ENCODE peak calls at places on chromosomes 11 and 22, in four cellular contexts. J, Q, X and A are unnamed samples.

GRCh38 chr11:10398525-10398924 is 56.5 kb upstream of the AMPD3 start:
- DNase-seq in J (no peak), X (no peak), Q (no peak), A (no peak)

GRCh38 chr11:37002831-37003230 is 404.8 kb upstream of the RAG2 start:
- DNase-seq in X (no peak), J (no peak), Q (no peak), A (no peak)

GRCh38 chr11:10599388-10600175 is 31.1 kb upstream of the LYVE1 start:
- DNase-seq in Q (no peak), J (no peak), X (peak; percentile 78), A (no peak)

GRCh38 chr11:30333405-30333804 is 10.5 kb downstream of the ARL14EP start:
- DNase-seq in J (no peak), X (no peak), Q (no peak), A (no peak)

GRCh38 chr22:39135092-39135896 is 17.2 kb downstream of the CBX7 start:
- DNase-seq in J (no peak), X (no peak), Q (peak; percentile 71), A (peak; percentile 69)

GRCh38 chr22:50486561-50487289 is at the start of gene MIOX:
- DNase-seq in Q (peak; percentile 27), J (no peak), X (no peak), A (peak; percentile 66)

GRCh38 chr11:17839973-17840611 is 105.5 kb downstream of the KCNC1 start:
- DNase-seq in X (peak; percentile 22), J (no peak), Q (no peak), A (no peak)

GRCh38 chr22:29431986-29432385 is 6.4 kb upstream of the RFPL1 start:
- DNase-seq in X (no peak), J (no peak), Q (no peak), A (no peak)

GRCh38 chr11:119361056-119361787 is 14.7 kb upstream of the MFRP start:
- DNase-seq in Q (peak; percentile 83), J (peak; percentile 57), X (peak; percentile 87), A (peak; percentile 88)

GRCh38 chr11:35237860-35238715 is 99.1 kb downstream of the CD44 start:
- DNase-seq in X (no peak), J (no peak), Q (peak; percentile 49), A (no peak)

GRCh38 chr11:2770556-2771301 is 70.9 kb upstream of the KCNQ1OT1 start:
- DNase-seq in Q (no peak), X (no peak), J (peak; percentile 1), A (peak; percentile 29)

GRCh38 chr11:911031-911889 is 650 bp upstream of the CHID1 start:
- DNase-seq in X (peak; percentile 64), Q (peak; percentile 69), J (no peak), A (peak; percentile 87)

GRCh38 chr11:44853674-44854073 is 97.0 kb downstream of the TP53I11 start:
- DNase-seq in X (no peak), J (no peak), Q (no peak), A (no peak)

GRCh38 chr11:91067666-91068065 is 844.8 kb upstream of the CHORDC1 start:
- DNase-seq in J (no peak), Q (no peak), X (no peak), A (peak; percentile 51)

GRCh38 chr11:61160487-61161189 is 588 bp downstream of the VPS37C start:
- DNase-seq in Q (no peak), X (no peak), J (no peak), A (no peak)

GRCh38 chr22:46800102-46800857 is 37.8 kb downstream of the TBC1D22A start:
- DNase-seq in Q (no peak), X (no peak), J (no peak), A (peak; percentile 46)

GRCh38 chr22:41702763-41703162 is 3.5 kb downstream of the MEI1 start:
- DNase-seq in X (no peak), Q (no peak), J (no peak), A (no peak)

GRCh38 chr22:36197601-36198146 is 3.9 kb downstream of the APOL4 start:
- DNase-seq in J (no peak), X (no peak), Q (peak; percentile 43), A (no peak)

GRCh38 chr11:6402061-6402470 is 11.8 kb downstream of the SMPD1 start:
- DNase-seq in J (no peak), X (no peak), Q (no peak), A (no peak)

GRCh38 chr11:88326112-88326511 is 11.4 kb downstream of the CTSC start:
- DNase-seq in Q (no peak), X (no peak), J (no peak), A (no peak)

GRCh38 chr11:83157755-83158473 is 983 bp downstream of the PCF11 start:
- DNase-seq in J (peak; percentile 51), Q (peak; percentile 79), X (peak; percentile 33), A (peak; percentile 82)

GRCh38 chr11:2533642-2534115 is 88.9 kb downstream of the KCNQ1 start:
- DNase-seq in X (peak; percentile 91), J (no peak), Q (peak; percentile 80), A (peak; percentile 84)

GRCh38 chr11:31844351-31844750 is 33.2 kb upstream of the PAX6 start:
- DNase-seq in X (no peak), Q (no peak), J (no peak), A (no peak)

GRCh38 chr11:61627831-61628753 is 47.2 kb upstream of the SYT7 start:
- DNase-seq in J (peak; percentile 54), X (peak; percentile 73), Q (peak; percentile 61), A (peak; percentile 76)

GRCh38 chr11:10302744-10303557 is 1.9 kb upstream of the ADM start:
- DNase-seq in X (peak; percentile 59), Q (peak; percentile 32), J (peak; percentile 72), A (peak; percentile 93)

GRCh38 chr11:126716456-126717083 is 284.0 kb downstream of the KIRREL3 start:
- DNase-seq in X (peak; percentile 43), Q (peak; percentile 46), J (peak; percentile 37), A (no peak)

GRCh38 chr22:37267661-37268413 is 14.5 kb upstream of the CYTH4 start:
- DNase-seq in J (no peak), X (peak; percentile 38), Q (no peak), A (peak; percentile 32)

GRCh38 chr11:18364495-18365047 is 29.8 kb upstream of the LDHA start:
- DNase-seq in J (no peak), X (no peak), Q (no peak), A (no peak)

GRCh38 chr11:99069831-99070444 is 49.2 kb downstream of the CNTN5 start:
- DNase-seq in J (no peak), Q (no peak), X (no peak), A (peak; percentile 35)

GRCh38 chr11:118876261-118876660 is 7.4 kb upstream of the CXCR5 start:
- DNase-seq in J (no peak), X (no peak), Q (no peak), A (no peak)

GRCh38 chr11:111367411-111368284 is 11.4 kb downstream of the POU2AF1 start:
- DNase-seq in X (no peak), Q (no peak), J (no peak), A (no peak)

GRCh38 chr11:3123761-3124733 is 41.1 kb downstream of the OSBPL5 start:
- DNase-seq in X (peak; percentile 97), J (no peak), Q (no peak), A (peak; percentile 92)

GRCh38 chr11:30873924-30874323 is 287.8 kb upstream of the MPPED2 start:
- DNase-seq in Q (no peak), J (no peak), X (no peak), A (no peak)

GRCh38 chr22:48948575-48949170 is 879.0 kb downstream of the BRD1 start:
- DNase-seq in X (no peak), Q (no peak), J (no peak), A (no peak)

GRCh38 chr11:69467646-69468045 is 13.8 kb upstream of the LINC01488 start:
- DNase-seq in J (no peak), X (no peak), Q (peak; percentile 54), A (peak; percentile 40)

GRCh38 chr11:44427432-44427831 is 117.5 kb upstream of the ALX4 start:
- DNase-seq in J (no peak), X (no peak), Q (peak; percentile 64), A (no peak)

GRCh38 chr11:6615046-6615445 is 3.0 kb upstream of the TAF10 start:
- DNase-seq in Q (no peak), X (no peak), J (no peak), A (no peak)

GRCh38 chr11:123628936-123629683 is 25.3 kb downstream of the SCN3B start:
- DNase-seq in X (peak; percentile 84), J (peak; percentile 68), Q (no peak), A (no peak)

GRCh38 chr11:47186937-47187681 is 875 bp upstream of the PACSIN3 start:
- DNase-seq in X (peak; percentile 54), J (peak; percentile 82), Q (peak; percentile 34), A (peak; percentile 88)
- H3K27ac ChIP-seq in X (no peak overlapping the region), J (peak overlapping the region; percentile 98), Q (no peak overlapping the region), A (peak overlapping the region; percentile 9)

GRCh38 chr11:22341582-22341919 is 3.4 kb downstream of the SLC17A6 start:
- DNase-seq in J (no peak), X (no peak), Q (no peak), A (peak; percentile 72)

GRCh38 chr11:22342599-22343138 is 4.5 kb downstream of the SLC17A6 start:
- DNase-seq in Q (no peak), J (no peak), X (no peak), A (no peak)

GRCh38 chr11:22338465-22338810 is 257 bp downstream of the SLC17A6 start:
- DNase-seq in Q (no peak), J (no peak), X (no peak), A (no peak)

GRCh38 chr11:22343411-22344032 is 5.3 kb downstream of the SLC17A6 start:
- DNase-seq in Q (no peak), J (no peak), X (no peak), A (no peak)

DNA sequence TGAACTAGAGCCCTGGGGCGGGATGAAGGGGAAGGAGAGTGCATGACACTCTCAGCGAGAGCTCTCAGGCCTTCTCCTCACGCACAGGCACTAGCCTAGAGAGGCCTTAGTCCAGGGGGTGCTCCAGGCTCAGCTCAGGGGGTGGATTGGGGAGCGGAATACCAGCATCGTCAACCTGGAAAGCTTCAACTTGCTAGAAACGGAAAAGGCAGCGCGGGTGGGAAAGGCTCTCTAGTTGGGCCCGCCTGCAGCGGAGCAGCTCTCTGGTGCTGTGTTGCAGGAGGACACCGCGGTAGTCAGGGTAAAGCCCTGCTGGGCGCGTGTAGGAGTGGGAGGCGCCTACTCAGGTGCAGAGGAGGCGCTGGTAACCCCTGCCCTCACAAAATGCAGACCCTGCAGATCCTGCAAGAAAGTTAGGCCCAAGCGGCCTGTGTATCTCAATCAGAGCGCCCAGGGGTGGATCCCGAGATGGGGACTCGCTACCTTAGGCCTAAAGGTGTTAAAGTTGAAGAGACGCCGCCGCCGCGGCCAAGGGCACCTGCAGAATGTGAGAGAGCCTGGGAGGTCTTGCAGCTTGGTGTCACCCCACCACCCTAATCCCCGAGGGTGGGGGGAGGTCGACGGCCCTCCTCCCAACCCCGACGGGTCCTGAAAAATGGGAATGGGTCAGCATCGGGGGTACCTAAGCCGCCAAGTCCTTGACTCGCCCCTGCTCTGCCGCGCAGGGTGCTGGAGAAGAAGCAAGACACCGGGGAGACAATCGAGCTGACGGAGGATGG is 2.8 kb downstream of the SLC17A6 start:
- DNase-seq in Q (no peak), J (no peak), X (no peak), A (no peak)
- H3K27me3 ChIP-seq in Q (no peaks in the 10 kb centered on the region), J (peaks cover 65% of the 10 kb centered on the region), X (peaks cover 40% of the 10 kb centered on the region), A (no peaks in the 10 kb centered on the region)

GRCh38 chr11:120808616-120809050 is 215.3 kb upstream of the TBCEL start:
- DNase-seq in X (no peak), J (no peak), Q (no peak), A (peak; percentile 55)
- H3K27ac ChIP-seq in X (no peak overlapping the region), J (no peak overlapping the region), Q (no peak overlapping the region), A (no peak overlapping the region)

DNA sequence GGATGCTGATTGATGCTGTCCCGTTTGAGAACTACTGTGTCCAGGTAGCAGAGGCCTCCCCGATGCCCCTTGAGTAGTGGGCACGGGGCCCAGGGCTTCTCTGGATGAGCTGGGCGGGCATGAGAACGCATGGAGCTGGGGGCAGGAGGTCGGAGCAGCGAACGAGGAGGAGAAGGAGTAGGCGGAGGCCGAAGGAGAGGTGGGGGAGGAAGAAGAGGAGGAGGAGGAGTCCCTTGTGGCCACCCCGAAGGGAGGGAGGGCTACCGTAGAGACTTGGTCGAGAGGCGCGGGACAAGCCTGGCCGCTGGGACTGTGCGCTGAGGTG is 62.9 kb downstream of the CRYBB2 start:
- DNase-seq in J (no peak), X (no peak), Q (no peak), A (no peak)
- H3K27me3 ChIP-seq in J (peaks cover 40% of the 10 kb centered on the region), X (peaks cover 32% of the 10 kb centered on the region), Q (no peaks in the 10 kb centered on the region), A (no peaks in the 10 kb centered on the region)